ENCODE peak calls at places on chromosome 4, in nine cellular contexts. W, K, J, M, N, O, F, S and L are unnamed samples.

GRCh38 chr4:65508169-65508568 is 162.1 kb downstream of the EPHA5 start:
- DNase-seq in M (no peak), S (peak), W (peak), O (no peak), F (no peak), J (peak), K (peak), N (no peak), L (no peak)

GRCh38 chr4:139210486-139210885 is 33.5 kb upstream of the ELF2 start:
- DNase-seq in J (no peak), M (no peak), F (peak), K (no peak), S (no peak), N (no peak), W (no peak), O (no peak), L (no peak)

GRCh38 chr4:19614171-19614570 is 637.5 kb upstream of the SLIT2 start:
- DNase-seq in W (peak), K (no peak), N (no peak), J (no peak), S (no peak), O (no peak), F (no peak), M (no peak), L (no peak)

GRCh38 chr4:602559-602942 is 22.8 kb upstream of the PDE6B start:
- DNase-seq in K (no peak), F (no peak), W (peak), J (peak), O (no peak), N (no peak), S (peak), M (peak), L (peak)

GRCh38 chr4:92303621-92304027 is at the start of gene GRID2:
- DNase-seq in O (no peak), M (no peak), K (no peak), W (peak), J (peak), N (no peak), S (peak), F (peak), L (peak)

GRCh38 chr4:140252144-140252741 is 98.3 kb upstream of the MAML3 start:
- DNase-seq in W (no peak), K (no peak), J (peak), O (peak), M (no peak), S (no peak), F (no peak), N (no peak), L (peak)

GRCh38 chr4:123244233-123244632 is 152.4 kb upstream of the SPRY1 start:
- DNase-seq in N (no peak), W (peak), O (no peak), F (peak), J (no peak), K (no peak), M (no peak), S (no peak), L (peak)

GRCh38 chr4:25827897-25828296 is 34.9 kb downstream of the SEL1L3 start:
- DNase-seq in K (no peak), N (no peak), W (no peak), J (no peak), O (no peak), F (no peak), M (no peak), S (no peak), L (no peak)

GRCh38 chr4:165345663-165346417 is 18.4 kb downstream of the MSMO1 start:
- DNase-seq in S (no peak), W (no peak), F (no peak), M (no peak), J (no peak), K (no peak), N (no peak), O (no peak), L (no peak)

GRCh38 chr4:153465922-153466636 is at the start of gene TMEM131L:
- DNase-seq in K (no peak), J (peak), F (peak), N (no peak), O (peak), W (peak), M (no peak), S (peak), L (peak)

GRCh38 chr4:108775921-108776320 is 13.1 kb upstream of the ETNPPL start:
- DNase-seq in M (no peak), J (no peak), W (no peak), N (no peak), K (no peak), O (no peak), S (no peak), F (no peak), L (no peak)

GRCh38 chr4:121272526-121272925 is 108.3 kb downstream of the QRFPR start:
- DNase-seq in J (peak), S (peak), O (no peak), K (no peak), F (no peak), W (peak), M (no peak), N (peak), L (no peak)

GRCh38 chr4:8160572-8160971 is 2.0 kb upstream of the ABLIM2 start:
- DNase-seq in O (no peak), F (peak), J (no peak), S (no peak), K (no peak), N (no peak), M (no peak), W (no peak), L (no peak)

GRCh38 chr4:3527101-3527913 is 4.9 kb downstream of the LRPAP1 start:
- DNase-seq in K (no peak), J (no peak), W (no peak), M (no peak), S (no peak), O (no peak), F (no peak), N (no peak), L (peak)

GRCh38 chr4:72767903-72768817 is 199.1 kb upstream of the ADAMTS3 start:
- DNase-seq in O (no peak), S (peak), W (peak), N (peak), F (no peak), J (peak), K (no peak), M (no peak), L (no peak)

GRCh38 chr4:46329118-46329976 is 60.6 kb downstream of the GABRA2 start:
- DNase-seq in K (no peak), O (peak), W (peak), M (no peak), N (no peak), F (no peak), J (peak), S (peak), L (no peak)

GRCh38 chr4:108546728-108547127 is 73.6 kb upstream of the RPL34 start:
- DNase-seq in W (no peak), F (no peak), N (no peak), O (no peak), J (no peak), S (no peak), K (no peak), M (no peak), L (no peak)

GRCh38 chr4:90536408-90536807 is 409.2 kb downstream of the CCSER1 start:
- DNase-seq in S (no peak), N (no peak), F (no peak), J (no peak), K (no peak), M (no peak), W (no peak), O (no peak), L (no peak)

GRCh38 chr4:188603646-188604045 is 464.4 kb downstream of the TRIML1 start:
- DNase-seq in M (no peak), S (peak), K (no peak), F (no peak), W (no peak), O (no peak), N (no peak), J (peak), L (no peak)

GRCh38 chr4:6229095-6229494 is 28.7 kb upstream of the JAKMIP1 start:
- DNase-seq in O (no peak), K (no peak), F (no peak), J (no peak), S (no peak), M (no peak), W (no peak), N (no peak), L (peak)

GRCh38 chr4:154744341-154744948 is 645 bp downstream of the LRAT start:
- DNase-seq in W (no peak), F (no peak), S (no peak), M (no peak), J (no peak), K (no peak), O (no peak), N (no peak), L (no peak)

GRCh38 chr4:186651624-186652023 is 72.0 kb downstream of the FAT1 start:
- DNase-seq in W (no peak), N (no peak), K (no peak), M (no peak), F (peak), O (peak), J (peak), S (no peak), L (peak)

GRCh38 chr4:125689839-125690238 is 375.1 kb downstream of the FAT4 start:
- DNase-seq in S (no peak), K (no peak), F (no peak), M (no peak), W (no peak), J (no peak), O (no peak), N (no peak), L (no peak)

GRCh38 chr4:47722176-47722575 is 115.7 kb downstream of the CORIN start:
- DNase-seq in M (no peak), F (no peak), W (no peak), O (no peak), K (no peak), S (no peak), J (no peak), N (no peak), L (no peak)

GRCh38 chr4:121792966-121793365 is 8.2 kb upstream of the EXOSC9 start:
- DNase-seq in O (no peak), N (no peak), J (peak), S (no peak), F (no peak), M (no peak), W (no peak), K (no peak), L (no peak)

GRCh38 chr4:97851115-97851514 is 292.2 kb downstream of the STPG2 start:
- DNase-seq in M (no peak), N (no peak), W (no peak), O (no peak), J (no peak), F (no peak), K (no peak), S (no peak), L (no peak)

GRCh38 chr4:54067163-54067562 is 2.8 kb upstream of the CHIC2 start:
- DNase-seq in M (no peak), S (peak), W (peak), F (peak), K (no peak), N (no peak), J (peak), O (no peak), L (peak)

GRCh38 chr4:184250795-184251679 is 33.4 kb upstream of the ENPP6 start:
- DNase-seq in W (peak), O (peak), F (no peak), N (peak), S (peak), J (peak), K (no peak), M (no peak), L (no peak)

GRCh38 chr4:118396881-118397666 is 44.3 kb upstream of the PRSS12 start:
- DNase-seq in J (no peak), S (no peak), K (no peak), M (no peak), O (no peak), N (no peak), W (peak), F (no peak), L (no peak)

GRCh38 chr4:120948382-120948781 is 25.9 kb upstream of the PRDM5 start:
- DNase-seq in S (no peak), K (no peak), W (no peak), N (no peak), F (no peak), O (no peak), J (no peak), M (no peak), L (no peak)

GRCh38 chr4:181958435-181958834 is 284.8 kb upstream of the TENM3 start:
- DNase-seq in J (no peak), W (no peak), K (no peak), S (no peak), O (no peak), N (no peak), M (no peak), F (no peak), L (no peak)

GRCh38 chr4:40058121-40058520 is 1.5 kb downstream of the N4BP2 start:
- DNase-seq in K (no peak), M (no peak), F (no peak), S (peak), O (no peak), W (no peak), N (no peak), J (no peak), L (no peak)

GRCh38 chr4:175469519-175469918 is 342.5 kb downstream of the GPM6A start:
- DNase-seq in N (no peak), M (no peak), J (peak), O (no peak), F (no peak), K (no peak), S (peak), W (peak), L (no peak)